ENCODE peak calls at places on chromosomes 12 and 14, in nine cellular contexts. X, O, F, E, P, W, R, C and U are unnamed samples.

GRCh38 chr14:75434557-75435248 is 6.9 kb downstream of the JDP2 start:
- DNase-seq in O (no peak), X (no peak), E (no peak), R (no peak), F (no peak), W (no peak), P (no peak), C (no peak), U (no peak)

GRCh38 chr12:118237053-118237665 is 101.2 kb downstream of the PEBP1 start:
- DNase-seq in W (no peak), C (no peak), R (no peak), P (no peak), F (no peak), O (no peak), E (no peak), X (no peak), U (no peak)

GRCh38 chr12:131351319-131352028 is 359.4 kb upstream of the SFSWAP start:
- DNase-seq in C (peak), F (no peak), P (no peak), X (peak), R (no peak), O (no peak), W (no peak), E (no peak), U (no peak)

GRCh38 chr14:94663965-94664704 is 51.9 kb downstream of the SERPINA3 start:
- DNase-seq in W (no peak), F (no peak), R (no peak), O (no peak), C (no peak), X (no peak), E (no peak), P (no peak), U (no peak)

GRCh38 chr14:88044129-88044727 is 39.3 kb downstream of the GPR65 start:
- DNase-seq in O (no peak), E (no peak), F (no peak), P (no peak), X (peak), W (no peak), C (no peak), R (no peak), U (no peak)

GRCh38 chr14:92906420-92906819 is 16.5 kb upstream of the CHGA start:
- DNase-seq in F (no peak), E (no peak), X (no peak), W (no peak), R (no peak), O (no peak), P (no peak), C (no peak), U (no peak)

GRCh38 chr14:68964300-68965093 is 14.6 kb downstream of the ACTN1 start:
- DNase-seq in E (no peak), R (no peak), F (peak), W (no peak), X (no peak), O (no peak), P (no peak), C (no peak), U (no peak)

GRCh38 chr14:37047996-37048395 is 124.4 kb downstream of the SLC25A21 start:
- DNase-seq in P (no peak), X (no peak), R (no peak), F (no peak), O (no peak), E (no peak), C (no peak), W (no peak), U (no peak)

GRCh38 chr12:123034865-123035264 is 54.4 kb downstream of the ARL6IP4 start:
- DNase-seq in P (no peak), X (peak), W (peak), F (no peak), R (no peak), E (no peak), O (no peak), C (no peak), U (no peak)

GRCh38 chr12:75738486-75738885 is 227.1 kb upstream of the KRR1 start:
- DNase-seq in R (no peak), O (no peak), F (no peak), W (no peak), C (no peak), X (no peak), E (no peak), P (no peak), U (no peak)

GRCh38 chr12:116123511-116124258 is 153.8 kb downstream of the MED13L start:
- DNase-seq in X (peak), C (no peak), W (peak), P (peak), F (no peak), O (peak), E (no peak), R (no peak), U (peak)

GRCh38 chr14:33954016-33954598 is 3.2 kb upstream of the EGLN3 start:
- DNase-seq in C (no peak), X (no peak), W (no peak), O (no peak), E (no peak), R (no peak), P (no peak), F (no peak), U (no peak)

GRCh38 chr12:541676-542289 is 82.0 kb downstream of the B4GALNT3 start:
- DNase-seq in R (no peak), P (no peak), C (no peak), F (no peak), E (no peak), O (no peak), X (no peak), W (no peak), U (no peak)

GRCh38 chr12:53963434-53964314 is 9.0 kb downstream of the HOXC12 start:
- DNase-seq in F (peak), X (no peak), E (no peak), R (no peak), C (no peak), O (no peak), P (no peak), W (no peak), U (no peak)

GRCh38 chr12:104641862-104642261 is 185.1 kb downstream of the CHST11 start:
- DNase-seq in W (no peak), P (no peak), E (no peak), R (no peak), X (no peak), C (no peak), O (no peak), F (no peak), U (no peak)

GRCh38 chr14:28690029-28690683 is 76.4 kb upstream of the FOXG1 start:
- DNase-seq in F (no peak), O (no peak), P (no peak), C (no peak), E (no peak), X (no peak), W (no peak), R (no peak), U (no peak)

GRCh38 chr12:103771466-103771865 is 69.6 kb downstream of the NT5DC3 start:
- DNase-seq in W (no peak), R (no peak), F (no peak), O (no peak), X (peak), E (no peak), P (no peak), C (no peak), U (peak)

GRCh38 chr14:91870001-91870400 is 2.7 kb upstream of the TC2N start:
- DNase-seq in F (no peak), O (no peak), R (no peak), W (peak), P (no peak), E (no peak), C (no peak), X (peak), U (no peak)

GRCh38 chr12:3275171-3276041 is 198.2 kb downstream of the TSPAN9 start:
- DNase-seq in P (peak), R (peak), X (peak), F (peak), O (peak), W (peak), E (no peak), C (peak), U (peak)

GRCh38 chr12:117025481-117026151 is 73.6 kb downstream of the TESC start:
- DNase-seq in W (peak), R (peak), P (no peak), O (peak), E (no peak), C (peak), X (peak), F (no peak), U (peak)

GRCh38 chr14:73714656-73715081 is 485 bp upstream of the PNMA1 start:
- DNase-seq in P (no peak), O (no peak), F (no peak), E (no peak), X (no peak), W (no peak), C (no peak), R (no peak), U (no peak)

GRCh38 chr14:96949594-96949993 is 152.4 kb downstream of the VRK1 start:
- DNase-seq in O (no peak), E (no peak), W (no peak), R (no peak), C (no peak), P (no peak), X (no peak), F (no peak), U (no peak)

DNA sequence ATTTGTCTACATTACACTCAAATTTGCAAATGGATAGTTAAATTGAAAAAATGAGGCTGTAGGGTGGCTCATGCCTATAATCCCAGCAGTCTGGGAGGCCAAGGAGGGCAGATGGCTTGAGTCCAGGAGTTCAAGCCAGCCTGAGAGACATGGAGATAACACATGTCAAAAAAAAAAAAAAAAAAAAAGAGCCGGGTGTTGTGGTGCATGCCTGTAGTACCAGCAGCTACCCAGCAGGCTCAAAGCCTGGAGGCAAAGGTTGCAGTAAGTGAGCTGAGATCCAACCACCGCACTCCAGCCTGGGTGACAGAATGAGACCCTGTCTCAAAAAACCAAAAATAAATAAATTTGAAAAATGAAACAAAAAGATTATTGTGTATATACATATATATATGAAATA is 119.9 kb upstream of the MGAT4C start:
- DNase-seq in C (peak), E (no peak), R (peak), X (peak), W (no peak), P (no peak), O (no peak), F (no peak), U (peak)
- TF ChIP-seq CTCF in C (peak), E (no peak), R (peak), X (no peak), W (peak), P (no peak), O (no peak), F (no peak), U (no peak)

GRCh38 chr12:51868821-51869489 is 18.9 kb upstream of the ANKRD33 start:
- DNase-seq in O (peak), P (no peak), R (no peak), E (no peak), F (no peak), C (no peak), X (no peak), W (no peak), U (no peak)
- H3K4me3 ChIP-seq in O (peak), P (peak), R (peak), E (peak), F (peak), C (no peak), X (no peak), W (no peak), U (peak)

GRCh38 chr12:120051535-120051934 is 62.5 kb downstream of the BICDL1 start:
- DNase-seq in R (no peak), P (no peak), C (no peak), F (no peak), W (no peak), X (no peak), E (no peak), O (no peak), U (no peak)

GRCh38 chr12:120043421-120043820 is 54.4 kb downstream of the BICDL1 start:
- DNase-seq in F (no peak), P (no peak), O (no peak), W (no peak), C (no peak), X (no peak), E (no peak), R (no peak), U (no peak)

GRCh38 chr12:120047072-120047471 is 58.0 kb downstream of the BICDL1 start:
- DNase-seq in O (no peak), F (no peak), P (no peak), R (no peak), C (no peak), W (no peak), X (no peak), E (no peak), U (no peak)

GRCh38 chr12:120049426-120049825 is 60.4 kb downstream of the BICDL1 start:
- DNase-seq in O (no peak), X (no peak), F (no peak), W (no peak), R (no peak), C (no peak), P (no peak), E (no peak), U (no peak)

DNA sequence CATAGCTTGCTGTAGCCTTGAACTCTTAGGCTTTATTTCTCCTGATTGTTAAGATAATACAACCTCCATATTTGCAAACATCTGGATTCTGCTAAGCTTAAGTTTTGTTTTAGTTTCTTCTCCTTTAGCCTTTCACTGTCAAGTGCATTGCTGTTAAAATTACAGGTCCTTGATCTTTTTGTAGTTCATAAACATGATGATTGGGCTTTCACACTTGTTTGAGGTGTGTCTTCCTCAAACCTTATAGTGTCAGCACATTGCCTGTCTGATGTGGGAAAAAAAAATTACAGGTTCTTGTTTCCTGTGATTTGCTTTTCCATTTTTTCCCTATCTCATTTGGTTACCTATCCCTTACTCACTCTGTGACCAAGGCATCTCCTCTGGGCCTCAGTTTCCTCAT is 59.2 kb downstream of the BICDL1 start:
- DNase-seq in P (no peak), X (no peak), F (no peak), C (no peak), O (no peak), W (no peak), E (no peak), R (no peak), U (no peak)
- H3K27ac ChIP-seq in P (no peak), X (no peak), F (no peak), C (no peak), O (no peak), W (no peak), E (no peak), R (no peak), U (no peak)

GRCh38 chr12:50641566-50641965 is 122.3 kb upstream of the ATF1 start:
- DNase-seq in E (no peak), O (no peak), X (no peak), P (no peak), W (no peak), F (no peak), R (no peak), C (no peak), U (no peak)
- TF ChIP-seq CTCF in E (no peak), O (no peak), X (no peak), P (no peak), W (no peak), F (no peak), R (no peak), C (no peak), U (no peak)

GRCh38 chr12:93803408-93803807 is 126.2 kb downstream of the CRADD start:
- DNase-seq in P (peak), O (no peak), W (peak), E (no peak), R (no peak), X (no peak), C (no peak), F (no peak), U (no peak)

GRCh38 chr12:93808169-93808899 is 131.2 kb downstream of the CRADD start:
- DNase-seq in F (no peak), R (no peak), E (no peak), X (no peak), P (no peak), C (no peak), O (no peak), W (no peak), U (no peak)

GRCh38 chr12:93804392-93805179 is 127.4 kb downstream of the CRADD start:
- DNase-seq in C (no peak), W (peak), E (no peak), F (no peak), P (no peak), R (no peak), O (no peak), X (no peak), U (no peak)

GRCh38 chr12:93807354-93807753 is 130.2 kb downstream of the CRADD start:
- DNase-seq in W (no peak), F (no peak), X (no peak), R (no peak), E (no peak), O (no peak), P (no peak), C (no peak), U (no peak)

GRCh38 chr12:93805736-93806141 is 128.6 kb downstream of the CRADD start:
- DNase-seq in E (no peak), P (no peak), C (no peak), R (no peak), O (no peak), W (no peak), X (no peak), F (no peak), U (no peak)
- H3K4me3 ChIP-seq in E (no peak), P (no peak), C (no peak), R (no peak), O (no peak), W (no peak), X (no peak), F (no peak), U (no peak)

GRCh38 chr14:70640938-70641547 is 673 bp upstream of the TTC9 start:
- DNase-seq in F (no peak), O (peak), X (peak), P (peak), C (no peak), R (no peak), E (no peak), W (peak), U (no peak)
- H3K27ac ChIP-seq in F (no peak), O (no peak), X (peak), P (peak), C (no peak), R (no peak), E (no peak), W (no peak), U (no peak)

GRCh38 chr14:101557811-101558738 is 3.2 kb upstream of the DIO3 start:
- DNase-seq in O (no peak), P (peak), F (peak), X (peak), R (no peak), C (no peak), W (no peak), E (no peak), U (no peak)
- TF ChIP-seq CTCF in O (peak), P (no peak), F (peak), X (peak), R (no peak), C (peak), W (no peak), E (peak), U (no peak)

GRCh38 chr14:60161176-60162107 is 3.8 kb downstream of the DHRS7 start:
- DNase-seq in X (no peak), W (no peak), C (no peak), E (no peak), O (no peak), P (peak), R (no peak), F (no peak), U (no peak)
- H3K4me3 ChIP-seq in X (no peak), W (no peak), C (no peak), E (no peak), O (no peak), P (peak), R (no peak), F (no peak), U (no peak)

GRCh38 chr14:77714926-77715325 is 7.0 kb downstream of the SLIRP start:
- DNase-seq in R (no peak), P (no peak), E (no peak), W (no peak), O (no peak), F (no peak), C (no peak), X (no peak), U (no peak)
- H3K27ac ChIP-seq in R (no peak), P (no peak), E (no peak), W (no peak), O (no peak), F (no peak), C (no peak), X (no peak), U (no peak)

GRCh38 chr12:96906849-96907664 is at the start of gene NEDD1:
- DNase-seq in E (peak), F (peak), W (peak), R (peak), C (peak), P (peak), X (peak), O (peak), U (peak)

GRCh38 chr12:96901175-96901574 is 5.9 kb upstream of the NEDD1 start:
- DNase-seq in O (no peak), E (no peak), P (no peak), W (no peak), X (no peak), C (no peak), F (no peak), R (no peak), U (no peak)

GRCh38 chr12:96906498-96906848 is 584 bp upstream of the NEDD1 start:
- DNase-seq in E (no peak), F (no peak), X (no peak), P (no peak), C (no peak), W (no peak), R (no peak), O (no peak), U (no peak)

GRCh38 chr12:96907681-96908163 is 665 bp downstream of the NEDD1 start:
- DNase-seq in E (no peak), W (peak), P (no peak), O (no peak), X (peak), C (no peak), F (no peak), R (no peak), U (no peak)

GRCh38 chr12:96902076-96902475 is 5.0 kb upstream of the NEDD1 start:
- DNase-seq in E (no peak), C (no peak), P (no peak), F (no peak), X (peak), W (no peak), R (no peak), O (no peak), U (no peak)
- TF ChIP-seq CTCF in E (no peak), C (no peak), P (no peak), F (no peak), X (no peak), W (no peak), R (no peak), O (no peak), U (no peak)